ENCODE peak calls at places on chromosomes 16 and 17, in eight cellular contexts. S is AG04450; D is cardiac muscle cell; I is neuronal stem cell; L is CD4-positive, alpha-beta memory T cell; A is RWPE1; M is HL-60; O is CD8-positive, alpha-beta memory T cell. C is an unnamed sample.

GRCh38 chr17:45334701-45335677 is 18.2 kb upstream of the MAP3K14 start:
- DNase-seq in S (no peak), M (no peak), D (no peak), O (no peak), L (no peak), A (no peak), I (no peak), C (no peak)

GRCh38 chr17:47315451-47316266 is 8.1 kb upstream of the EFCAB13 start:
- DNase-seq in O (no peak), M (peak), I (peak), D (peak), S (peak), A (peak), L (peak), C (no peak)

GRCh38 chr16:71609066-71609465 is 16.9 kb upstream of the MARVELD3 start:
- DNase-seq in D (no peak), M (no peak), O (no peak), L (no peak), S (no peak), A (no peak), I (no peak), C (no peak)

GRCh38 chr16:89243664-89244063 is 26.2 kb downstream of the ZNF778 start:
- DNase-seq in M (no peak), S (no peak), L (no peak), D (no peak), A (no peak), O (no peak), I (no peak), C (no peak)

GRCh38 chr16:5557966-5558365 is 460.4 kb upstream of the EEF2KMT start:
- DNase-seq in O (no peak), A (no peak), D (no peak), S (no peak), I (no peak), L (no peak), M (no peak), C (no peak)

GRCh38 chr16:11893571-11893970 is 22.2 kb downstream of the GSPT1 start:
- DNase-seq in I (no peak), O (no peak), D (no peak), A (no peak), S (no peak), L (no peak), M (no peak), C (no peak)

GRCh38 chr16:53045554-53046250 is 7.0 kb downstream of the CHD9NB start:
- DNase-seq in M (no peak), S (no peak), A (no peak), I (no peak), O (no peak), D (no peak), L (no peak), C (no peak)

GRCh38 chr17:43402078-43402477 is 3.3 kb downstream of the ARL4D start:
- DNase-seq in D (no peak), L (no peak), S (no peak), I (no peak), M (no peak), A (no peak), O (no peak), C (no peak)

GRCh38 chr17:17126131-17127110 is 79.7 kb downstream of the PLD6 start:
- DNase-seq in D (no peak), I (no peak), L (no peak), M (no peak), S (no peak), O (no peak), A (no peak), C (no peak)

GRCh38 chr17:41944943-41945342 is 14.5 kb downstream of the ODAD4 start:
- DNase-seq in L (no peak), M (no peak), I (no peak), D (no peak), S (no peak), O (no peak), A (no peak), C (no peak)

GRCh38 chr16:81567987-81568748 is 123.6 kb downstream of the CMIP start:
- DNase-seq in L (no peak), S (no peak), I (no peak), A (peak), O (no peak), D (peak), M (no peak), C (no peak)

GRCh38 chr17:45930420-45930951 is 36.1 kb downstream of the MAPT start:
- DNase-seq in O (no peak), I (no peak), S (no peak), A (no peak), L (no peak), D (no peak), M (no peak), C (no peak)

GRCh38 chr16:24729967-24730815 is 740 bp downstream of the TNRC6A start:
- DNase-seq in O (no peak), A (peak), I (peak), L (no peak), M (no peak), S (no peak), D (peak), C (no peak)

GRCh38 chr17:3004925-3005324 is 58.5 kb downstream of the OR1D5 start:
- DNase-seq in O (no peak), I (no peak), L (no peak), M (no peak), A (no peak), S (no peak), D (no peak), C (no peak)

GRCh38 chr17:43431741-43432523 is 33.1 kb downstream of the ARL4D start:
- DNase-seq in A (no peak), O (no peak), L (no peak), S (no peak), D (peak), I (no peak), M (no peak), C (no peak)

GRCh38 chr17:60947100-60947499 is 269.4 kb downstream of the BCAS3 start:
- DNase-seq in M (no peak), S (no peak), O (no peak), L (no peak), D (no peak), A (no peak), I (no peak), C (no peak)

GRCh38 chr17:38443356-38444026 is 15.2 kb downstream of the ARHGAP23 start:
- DNase-seq in S (no peak), M (no peak), A (no peak), L (no peak), I (no peak), O (no peak), D (no peak), C (no peak)

GRCh38 chr16:48511071-48511540 is 98.9 kb downstream of the N4BP1 start:
- DNase-seq in S (peak), O (no peak), D (peak), I (no peak), A (peak), M (no peak), L (no peak), C (no peak)

GRCh38 chr16:86775401-86775985 is 197.1 kb downstream of the FOXL1 start:
- DNase-seq in O (no peak), A (no peak), S (no peak), M (no peak), I (no peak), D (no peak), L (no peak), C (no peak)

GRCh38 chr17:68431661-68432071 is 25.6 kb downstream of the WIPI1 start:
- DNase-seq in S (no peak), I (no peak), M (no peak), D (peak), A (peak), L (peak), O (no peak), C (no peak)

GRCh38 chr17:65558683-65559311 is 2.7 kb downstream of the AXIN2 start:
- DNase-seq in A (no peak), O (no peak), L (no peak), M (no peak), I (no peak), D (no peak), S (no peak), C (no peak)

GRCh38 chr17:33873218-33873617 is 381.9 kb upstream of the CCL2 start:
- DNase-seq in S (no peak), M (no peak), D (no peak), A (no peak), O (no peak), I (no peak), L (no peak), C (no peak)

GRCh38 chr16:68227183-68227793 is 8.6 kb downstream of the ESRP2 start:
- DNase-seq in D (no peak), M (no peak), I (no peak), O (no peak), L (no peak), A (no peak), S (no peak), C (no peak)

GRCh38 chr16:6846452-6846851 is 486.2 kb upstream of the RBFOX1 start:
- DNase-seq in O (no peak), D (no peak), I (no peak), A (no peak), M (no peak), L (no peak), S (no peak), C (no peak)

GRCh38 chr16:24701521-24701951 is 27.9 kb upstream of the TNRC6A start:
- DNase-seq in A (no peak), D (peak), M (no peak), I (no peak), L (no peak), S (no peak), O (no peak), C (no peak)

GRCh38 chr17:73643012-73643845 is 1.0 kb downstream of the SDK2 start:
- DNase-seq in I (peak), A (peak), D (peak), M (no peak), O (no peak), L (peak), S (no peak), C (no peak)

GRCh38 chr16:54346046-54346445 is 59.5 kb upstream of the IRX3 start:
- DNase-seq in L (no peak), I (no peak), D (no peak), A (no peak), O (no peak), S (no peak), M (no peak), C (no peak)

GRCh38 chr17:5234645-5235576 is at the start of gene SCIMP:
- DNase-seq in D (no peak), S (no peak), O (no peak), L (no peak), M (no peak), I (no peak), A (no peak), C (no peak)

GRCh38 chr17:82956726-82957468 is 117.1 kb upstream of the ZNF750 start:
- DNase-seq in A (no peak), L (no peak), M (no peak), S (no peak), O (no peak), I (no peak), D (no peak), C (no peak)

DNA sequence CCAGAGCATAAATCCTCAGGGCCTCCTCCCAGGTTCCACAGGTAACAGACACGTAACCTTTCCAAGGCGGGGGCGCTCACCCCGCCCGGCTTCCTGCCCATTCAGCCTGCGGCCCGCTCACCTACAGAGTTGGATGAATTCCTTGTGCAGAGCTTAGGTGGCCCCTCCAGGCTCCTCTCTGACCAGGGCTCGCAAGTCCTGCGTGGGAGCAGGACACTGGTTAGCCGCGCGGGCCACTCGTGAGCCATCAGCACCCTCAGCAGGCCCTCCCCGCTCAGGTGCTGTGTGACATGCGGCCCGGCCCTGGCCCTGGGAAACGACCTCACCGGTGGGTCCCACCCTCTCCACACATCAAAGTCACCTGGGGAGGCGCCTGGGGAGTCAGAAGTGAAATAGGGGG is 528 bp downstream of the TERB1 start:
- DNase-seq in M (no peak), O (no peak), L (no peak), D (no peak), A (no peak), S (no peak), I (no peak), C (no peak)
- H3K27ac ChIP-seq in M (no peak), O (no peak), L (no peak), D (no peak), A (no peak), S (no peak), I (no peak), C (no peak)

GRCh38 chr17:64328875-64329405 is 61.7 kb downstream of the PECAM1 start:
- DNase-seq in A (no peak), D (no peak), L (no peak), M (no peak), I (no peak), O (no peak), S (no peak), C (no peak)
- H3K27ac ChIP-seq in A (peak), D (no peak), L (no peak), M (no peak), I (no peak), O (no peak), S (no peak), C (no peak)

DNA sequence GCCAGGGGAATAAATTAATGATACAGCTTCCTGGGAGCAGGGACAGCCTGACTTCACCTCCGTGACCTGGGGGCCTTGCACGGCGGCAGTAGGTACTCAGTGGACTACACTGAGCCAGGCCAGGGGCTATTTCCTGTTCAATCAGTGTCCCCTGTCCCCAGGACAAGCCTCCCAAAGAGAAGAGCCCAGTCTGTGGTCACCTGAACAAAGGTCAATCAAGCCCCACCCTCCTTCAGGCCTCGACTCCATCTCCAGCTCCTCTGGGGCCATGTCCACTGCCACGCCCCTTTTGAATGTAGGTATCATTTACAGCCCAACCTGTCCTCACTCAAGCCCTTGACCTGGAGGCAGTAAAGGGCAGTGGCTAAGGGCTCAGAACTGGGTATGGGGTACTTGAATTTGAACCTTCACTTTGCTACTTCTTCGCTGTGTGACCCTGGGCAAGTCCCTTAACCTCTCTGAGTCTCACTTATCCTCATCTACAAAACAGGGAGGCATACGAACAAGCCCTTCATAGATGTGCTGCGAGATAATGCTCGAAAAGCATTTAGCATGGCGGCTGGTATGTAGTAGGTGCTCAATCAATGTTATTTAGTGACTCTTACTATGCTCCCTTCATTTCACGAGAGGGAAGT is 29.0 kb downstream of the MYH11 start:
- DNase-seq in L (no peak), M (no peak), O (no peak), D (no peak), A (no peak), S (no peak), I (no peak), C (no peak)
- H3K27ac ChIP-seq in L (no peak), M (no peak), O (no peak), D (no peak), A (no peak), S (no peak), I (no peak), C (no peak)

DNA sequence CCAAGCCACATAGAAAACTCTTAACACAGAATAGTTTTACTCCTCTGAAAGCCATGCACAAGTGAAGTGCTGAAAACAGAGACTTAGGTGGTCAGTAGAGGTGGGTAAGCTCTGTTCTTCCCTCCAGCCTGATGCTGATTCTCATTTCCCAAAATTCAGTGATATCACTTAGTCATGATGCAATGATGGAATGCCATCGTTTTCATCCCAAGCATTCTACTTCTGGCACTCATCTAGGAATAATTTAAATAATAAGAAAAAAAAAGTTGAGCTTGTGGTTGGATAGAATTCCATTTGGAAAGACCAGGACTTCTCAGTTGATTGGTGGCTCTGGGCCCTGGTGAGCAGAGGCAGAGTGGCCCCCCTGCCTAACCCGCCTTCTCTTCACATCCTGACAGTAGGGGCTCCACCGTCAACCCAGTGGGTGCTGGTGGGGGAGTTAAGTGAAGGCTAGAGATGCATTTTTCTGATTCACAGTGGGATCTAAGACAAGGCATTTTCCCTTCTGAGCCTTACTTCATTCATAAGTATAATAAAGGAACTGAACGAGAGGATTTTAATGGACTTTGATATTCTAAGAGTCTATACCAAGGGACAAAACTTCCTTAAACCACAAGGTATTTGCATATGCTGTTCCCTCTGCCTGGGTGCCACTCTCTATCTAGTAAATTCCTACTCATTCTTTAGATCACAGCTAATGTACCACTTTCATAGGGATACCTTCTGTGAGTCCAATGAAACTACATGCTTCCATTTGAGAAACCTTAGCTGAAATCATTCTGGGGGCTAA is 310.3 kb upstream of the DYNLRB2 start:
- DNase-seq in L (no peak), O (no peak), D (no peak), S (no peak), I (no peak), A (no peak), M (no peak), C (no peak)
- H3K27ac ChIP-seq in L (no peak), O (no peak), D (no peak), S (no peak), I (no peak), A (no peak), M (no peak), C (no peak)

DNA sequence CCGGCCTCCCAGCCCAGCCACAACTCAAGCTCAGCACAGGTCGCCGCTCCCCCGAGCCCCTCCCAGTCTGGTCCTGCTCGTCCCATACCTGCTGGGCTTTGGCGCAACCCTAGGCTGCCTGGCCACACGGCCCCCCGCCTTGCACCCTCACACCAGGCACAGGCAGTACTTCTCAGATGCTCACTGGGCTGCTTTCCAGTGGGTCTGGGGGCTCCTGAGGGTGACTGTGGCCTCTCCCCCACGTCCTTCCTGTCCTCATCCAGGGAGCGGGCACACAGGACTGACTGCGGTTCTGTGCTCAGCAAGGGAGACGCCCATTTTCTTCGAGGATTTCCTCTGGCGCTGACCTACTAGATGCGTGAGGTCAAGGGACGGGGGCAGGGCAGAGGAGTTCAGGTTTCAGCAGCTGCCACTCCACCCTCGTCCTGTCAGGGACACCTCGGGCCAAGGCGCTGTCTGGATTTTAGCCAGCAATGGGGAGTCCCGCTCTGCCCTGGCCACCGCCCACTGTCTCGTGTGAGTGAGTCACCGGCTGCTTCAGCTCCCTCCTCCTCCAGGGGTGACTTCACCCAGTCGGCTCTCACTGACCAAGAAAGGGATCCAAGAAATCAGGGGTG is 115.8 kb downstream of the NPIPB11 start:
- DNase-seq in M (peak), A (peak), S (peak), L (peak), O (peak), I (peak), D (peak), C (no peak)
- H3K27ac ChIP-seq in M (no peak), A (peak), S (peak), L (no peak), O (peak), I (no peak), D (peak), C (no peak)

GRCh38 chr17:64024781-64025731 is 4.6 kb upstream of the ICAM2 start:
- DNase-seq in M (no peak), D (no peak), O (peak), I (no peak), L (no peak), A (no peak), S (no peak), C (no peak)
- H3K27ac ChIP-seq in M (no peak), D (no peak), O (peak), I (no peak), L (peak), A (no peak), S (no peak), C (no peak)

GRCh38 chr16:85104821-85105391 is 7.4 kb downstream of the CIBAR2 start:
- DNase-seq in M (peak), L (peak), S (no peak), A (no peak), I (no peak), D (no peak), O (peak), C (no peak)
- H3K27ac ChIP-seq in M (no peak), L (no peak), S (no peak), A (peak), I (no peak), D (no peak), O (no peak), C (no peak)

GRCh38 chr17:48871035-48871550 is 21.5 kb upstream of the ATP5MC1 start:
- DNase-seq in O (no peak), I (no peak), S (no peak), M (no peak), D (no peak), L (no peak), A (no peak), C (no peak)
- H3K27ac ChIP-seq in O (no peak), I (no peak), S (no peak), M (no peak), D (no peak), L (no peak), A (no peak), C (no peak)

GRCh38 chr16:66324785-66325184 is 41.7 kb upstream of the CDH5 start:
- DNase-seq in M (no peak), S (no peak), I (no peak), D (peak), L (no peak), O (no peak), A (peak), C (peak)

GRCh38 chr16:66322174-66322573 is 44.3 kb upstream of the CDH5 start:
- DNase-seq in S (no peak), L (no peak), O (no peak), M (no peak), I (no peak), D (no peak), A (no peak), C (no peak)

GRCh38 chr16:66328282-66328681 is 38.2 kb upstream of the CDH5 start:
- DNase-seq in L (no peak), S (no peak), D (no peak), M (no peak), I (no peak), O (no peak), A (no peak), C (no peak)

GRCh38 chr16:66325977-66326376 is 40.5 kb upstream of the CDH5 start:
- DNase-seq in D (no peak), O (no peak), A (no peak), I (no peak), L (no peak), S (no peak), M (no peak), C (no peak)

GRCh38 chr16:66326995-66327513 is 39.4 kb upstream of the CDH5 start:
- DNase-seq in I (no peak), A (no peak), M (no peak), L (no peak), O (no peak), D (no peak), S (no peak), C (no peak)
- H3K27ac ChIP-seq in I (no peak), A (no peak), M (no peak), L (no peak), O (no peak), D (no peak), S (no peak), C (peak)